ENCODE peak calls at places on chromosomes 7 and 10, in six cellular contexts. H is NCI-H1105, J is HFFc6, W is hippocampal formation, S is H4, D is RCC 7860. R is an unnamed sample.

GRCh38 chr7:150329331-150330106 is 6.2 kb upstream of the ACTR3C start:
- DNase-seq in H (no peak), J (no peak), W (no peak), S (no peak), D (peak), R (peak)

GRCh38 chr10:86715156-86715795 is 41.1 kb upstream of the BMPR1A start:
- DNase-seq in H (no peak), J (no peak), W (no peak), S (no peak), D (no peak), R (no peak)

GRCh38 chr7:218896-219580 is 26.7 kb downstream of the FAM20C start:
- DNase-seq in H (no peak), J (no peak), W (no peak), S (no peak), D (no peak), R (no peak)

GRCh38 chr10:122688293-122688989 is 11.2 kb downstream of the C10orf120 start:
- DNase-seq in H (no peak), J (no peak), W (no peak), S (no peak), D (no peak), R (peak)

GRCh38 chr7:28580626-28581025 is 168.3 kb downstream of the CREB5 start:
- DNase-seq in H (peak), J (no peak), W (no peak), S (no peak), D (no peak), R (no peak)

GRCh38 chr7:91347288-91347687 is 83.1 kb downstream of the FZD1 start:
- DNase-seq in H (no peak), J (no peak), W (no peak), S (peak), D (no peak), R (peak)

GRCh38 chr10:60524541-60524940 is 134.9 kb upstream of the ANK3 start:
- DNase-seq in H (no peak), J (peak), W (no peak), S (peak), D (no peak), R (no peak)

GRCh38 chr7:17305387-17306171 is 7.1 kb downstream of the AHR start:
- DNase-seq in H (no peak), J (no peak), W (no peak), S (no peak), D (no peak), R (no peak)

GRCh38 chr10:80493482-80494021 is 39.4 kb downstream of the TSPAN14 start:
- DNase-seq in H (no peak), J (no peak), W (no peak), S (no peak), D (no peak), R (no peak)

GRCh38 chr7:100515072-100515532 is 23.9 kb upstream of the AGFG2 start:
- DNase-seq in H (no peak), J (peak), W (no peak), S (peak), D (no peak), R (no peak)

GRCh38 chr7:20439786-20440185 is 109.1 kb downstream of the ITGB8 start:
- DNase-seq in H (no peak), J (no peak), W (no peak), S (no peak), D (no peak), R (no peak)

GRCh38 chr7:2566348-2566889 is 7.6 kb downstream of the IQCE start:
- DNase-seq in H (no peak), J (no peak), W (no peak), S (no peak), D (no peak), R (no peak)

GRCh38 chr10:91603173-91603572 is 29.7 kb downstream of the PPP1R3C start:
- DNase-seq in H (no peak), J (no peak), W (no peak), S (no peak), D (no peak), R (no peak)

GRCh38 chr7:32569388-32570289 is 74.3 kb downstream of the AVL9 start:
- DNase-seq in H (no peak), J (no peak), W (no peak), S (no peak), D (peak), R (no peak)

GRCh38 chr10:89419548-89419947 is 5.2 kb downstream of the IFIT5 start:
- DNase-seq in H (no peak), J (no peak), W (no peak), S (no peak), D (no peak), R (no peak)

GRCh38 chr10:16811765-16812164 is 5.5 kb downstream of the RSU1 start:
- DNase-seq in H (no peak), J (no peak), W (no peak), S (no peak), D (no peak), R (no peak)

GRCh38 chr10:70458329-70459060 is 17.0 kb upstream of the NODAL start:
- DNase-seq in H (no peak), J (peak), W (no peak), S (peak), D (peak), R (no peak)

GRCh38 chr10:100183482-100183881 is 2.3 kb downstream of the ERLIN1 start:
- DNase-seq in H (no peak), J (no peak), W (no peak), S (no peak), D (no peak), R (no peak)

GRCh38 chr10:119217937-119218579 is 10.7 kb downstream of the GRK5 start:
- DNase-seq in H (no peak), J (no peak), W (no peak), S (peak), D (no peak), R (no peak)

GRCh38 chr10:7608001-7608400 is 58.8 kb downstream of the ITIH5 start:
- DNase-seq in H (no peak), J (no peak), W (no peak), S (no peak), D (no peak), R (no peak)

GRCh38 chr10:35340975-35341374 is 4.7 kb downstream of the CCNY start:
- DNase-seq in H (no peak), J (no peak), W (no peak), S (no peak), D (no peak), R (no peak)

GRCh38 chr7:135213831-135214230 is 2.5 kb upstream of the WDR91 start:
- DNase-seq in H (no peak), J (no peak), W (no peak), S (no peak), D (no peak), R (no peak)

GRCh38 chr10:100927266-100927665 is 14.5 kb downstream of the SLF2 start:
- DNase-seq in H (no peak), J (no peak), W (no peak), S (no peak), D (no peak), R (no peak)

GRCh38 chr10:104122273-104123107 is 519 bp downstream of the SFR1 start:
- DNase-seq in H (no peak), J (no peak), W (no peak), S (peak), D (no peak), R (peak)

GRCh38 chr10:72595436-72595835 is 30.4 kb downstream of the MICU1 start:
- DNase-seq in H (no peak), J (no peak), W (no peak), S (no peak), D (no peak), R (no peak)

GRCh38 chr7:46972205-46972604 is 609.7 kb downstream of the TNS3 start:
- DNase-seq in H (no peak), J (peak), W (no peak), S (peak), D (peak), R (no peak)

GRCh38 chr10:21969326-21970287 is 33.9 kb downstream of the DNAJC1 start:
- DNase-seq in H (no peak), J (peak), W (no peak), S (no peak), D (no peak), R (no peak)

GRCh38 chr10:119412244-119412750 is 130.2 kb downstream of the RGS10 start:
- DNase-seq in H (no peak), J (no peak), W (no peak), S (peak), D (no peak), R (peak)

GRCh38 chr7:111041577-111041976 is 49.4 kb upstream of the LRRN3 start:
- DNase-seq in H (no peak), J (no peak), W (no peak), S (no peak), D (no peak), R (no peak)

GRCh38 chr7:50369408-50370026 is 65.0 kb downstream of the IKZF1 start:
- DNase-seq in H (peak), J (peak), W (no peak), S (peak), D (no peak), R (no peak)

GRCh38 chr10:11849272-11849671 is 26.1 kb downstream of the PROSER2 start:
- DNase-seq in H (no peak), J (no peak), W (no peak), S (no peak), D (no peak), R (no peak)

GRCh38 chr10:79266543-79267312 is 80.5 kb upstream of the PPIF start:
- DNase-seq in H (no peak), J (peak), W (peak), S (peak), D (peak), R (peak)

GRCh38 chr10:131547129-131547799 is 235.7 kb upstream of the TCERG1L start:
- DNase-seq in H (no peak), J (no peak), W (no peak), S (no peak), D (no peak), R (no peak)

GRCh38 chr7:50754684-50755083 is 28.0 kb downstream of the GRB10 start:
- DNase-seq in H (no peak), J (no peak), W (no peak), S (no peak), D (no peak), R (no peak)

GRCh38 chr7:94057955-94058354 is 53.8 kb upstream of the BET1 start:
- DNase-seq in H (no peak), J (no peak), W (no peak), S (no peak), D (peak), R (no peak)

GRCh38 chr7:121077165-121077630 is 88.7 kb downstream of the CPED1 start:
- DNase-seq in H (no peak), J (no peak), W (no peak), S (no peak), D (no peak), R (no peak)

GRCh38 chr7:153401795-153402720 is 642.5 kb downstream of the ACTR3B start:
- DNase-seq in H (no peak), J (no peak), W (no peak), S (no peak), D (no peak), R (no peak)

GRCh38 chr7:66307591-66308215 is 102.6 kb downstream of the TPST1 start:
- DNase-seq in H (no peak), J (peak), W (no peak), S (peak), D (peak), R (no peak)